ENCODE peak calls at places on chromosomes 12 and 14, in nine cellular contexts. One of them, this sample, is unnamed.

GRCh38 chr12:116697305-116698130 is 40.4 kb downstream of the SPRING1 start:
- DNase-seq in HCT116: peak
- DNase-seq in dorsolateral prefrontal cortex: no peak
- DNase-seq in right atrium auricular region: no peak
- DNase-seq in fibroblast of pulmonary artery: no peak
- DNase-seq in esophagus squamous epithelium: no peak
- DNase-seq in Peyer's patch: no peak
- DNase-seq in HFF-Myc: no peak
- DNase-seq in AG09319: no peak
- DNase-seq in this sample: no peak

GRCh38 chr14:68733086-68733621 is 59.7 kb downstream of the ZFP36L1 start:
- DNase-seq in AG09319: no peak
- DNase-seq in right atrium auricular region: no peak
- DNase-seq in fibroblast of pulmonary artery: peak
- DNase-seq in HFF-Myc: no peak
- DNase-seq in HCT116: no peak
- DNase-seq in esophagus squamous epithelium: no peak
- DNase-seq in dorsolateral prefrontal cortex: peak
- DNase-seq in Peyer's patch: no peak
- DNase-seq in this sample: peak

GRCh38 chr12:105060715-105061378 is 23.4 kb downstream of the ALDH1L2 start:
- DNase-seq in fibroblast of pulmonary artery: no peak
- DNase-seq in esophagus squamous epithelium: no peak
- DNase-seq in right atrium auricular region: no peak
- DNase-seq in Peyer's patch: no peak
- DNase-seq in HCT116: peak
- DNase-seq in dorsolateral prefrontal cortex: no peak
- DNase-seq in HFF-Myc: no peak
- DNase-seq in AG09319: no peak
- DNase-seq in this sample: no peak

GRCh38 chr12:100141666-100141997 is 1.0 kb downstream of the BLTP3B start:
- DNase-seq in HFF-Myc: peak
- DNase-seq in right atrium auricular region: no peak
- DNase-seq in fibroblast of pulmonary artery: peak
- DNase-seq in HCT116: peak
- DNase-seq in dorsolateral prefrontal cortex: no peak
- DNase-seq in esophagus squamous epithelium: no peak
- DNase-seq in Peyer's patch: no peak
- DNase-seq in AG09319: peak
- DNase-seq in this sample: peak

GRCh38 chr14:106694638-106695393 is 1168.4 kb downstream of the TMEM121 start:
- DNase-seq in right atrium auricular region: no peak
- DNase-seq in HCT116: no peak
- DNase-seq in Peyer's patch: peak
- DNase-seq in esophagus squamous epithelium: no peak
- DNase-seq in AG09319: no peak
- DNase-seq in dorsolateral prefrontal cortex: no peak
- DNase-seq in HFF-Myc: no peak
- DNase-seq in fibroblast of pulmonary artery: no peak
- DNase-seq in this sample: no peak

GRCh38 chr14:29390046-29390841 is 537.4 kb downstream of the PRKD1 start:
- DNase-seq in AG09319: no peak
- DNase-seq in esophagus squamous epithelium: no peak
- DNase-seq in Peyer's patch: no peak
- DNase-seq in HCT116: no peak
- DNase-seq in dorsolateral prefrontal cortex: no peak
- DNase-seq in HFF-Myc: no peak
- DNase-seq in right atrium auricular region: no peak
- DNase-seq in fibroblast of pulmonary artery: no peak
- DNase-seq in this sample: no peak

GRCh38 chr14:97442363-97442762 is 645.2 kb downstream of the VRK1 start:
- DNase-seq in AG09319: no peak
- DNase-seq in Peyer's patch: no peak
- DNase-seq in esophagus squamous epithelium: no peak
- DNase-seq in HFF-Myc: no peak
- DNase-seq in right atrium auricular region: no peak
- DNase-seq in HCT116: no peak
- DNase-seq in dorsolateral prefrontal cortex: no peak
- DNase-seq in fibroblast of pulmonary artery: no peak
- DNase-seq in this sample: no peak

GRCh38 chr14:30034049-30034635 is 106.5 kb upstream of the PRKD1 start:
- DNase-seq in fibroblast of pulmonary artery: no peak
- DNase-seq in HCT116: no peak
- DNase-seq in dorsolateral prefrontal cortex: no peak
- DNase-seq in Peyer's patch: no peak
- DNase-seq in HFF-Myc: peak
- DNase-seq in right atrium auricular region: no peak
- DNase-seq in esophagus squamous epithelium: no peak
- DNase-seq in AG09319: no peak
- DNase-seq in this sample: no peak

GRCh38 chr12:64036414-64036813 is 185.7 kb downstream of the KICS2 start:
- DNase-seq in HCT116: no peak
- DNase-seq in esophagus squamous epithelium: no peak
- DNase-seq in Peyer's patch: no peak
- DNase-seq in right atrium auricular region: no peak
- DNase-seq in dorsolateral prefrontal cortex: no peak
- DNase-seq in AG09319: no peak
- DNase-seq in HFF-Myc: no peak
- DNase-seq in fibroblast of pulmonary artery: no peak
- DNase-seq in this sample: no peak

DNA sequence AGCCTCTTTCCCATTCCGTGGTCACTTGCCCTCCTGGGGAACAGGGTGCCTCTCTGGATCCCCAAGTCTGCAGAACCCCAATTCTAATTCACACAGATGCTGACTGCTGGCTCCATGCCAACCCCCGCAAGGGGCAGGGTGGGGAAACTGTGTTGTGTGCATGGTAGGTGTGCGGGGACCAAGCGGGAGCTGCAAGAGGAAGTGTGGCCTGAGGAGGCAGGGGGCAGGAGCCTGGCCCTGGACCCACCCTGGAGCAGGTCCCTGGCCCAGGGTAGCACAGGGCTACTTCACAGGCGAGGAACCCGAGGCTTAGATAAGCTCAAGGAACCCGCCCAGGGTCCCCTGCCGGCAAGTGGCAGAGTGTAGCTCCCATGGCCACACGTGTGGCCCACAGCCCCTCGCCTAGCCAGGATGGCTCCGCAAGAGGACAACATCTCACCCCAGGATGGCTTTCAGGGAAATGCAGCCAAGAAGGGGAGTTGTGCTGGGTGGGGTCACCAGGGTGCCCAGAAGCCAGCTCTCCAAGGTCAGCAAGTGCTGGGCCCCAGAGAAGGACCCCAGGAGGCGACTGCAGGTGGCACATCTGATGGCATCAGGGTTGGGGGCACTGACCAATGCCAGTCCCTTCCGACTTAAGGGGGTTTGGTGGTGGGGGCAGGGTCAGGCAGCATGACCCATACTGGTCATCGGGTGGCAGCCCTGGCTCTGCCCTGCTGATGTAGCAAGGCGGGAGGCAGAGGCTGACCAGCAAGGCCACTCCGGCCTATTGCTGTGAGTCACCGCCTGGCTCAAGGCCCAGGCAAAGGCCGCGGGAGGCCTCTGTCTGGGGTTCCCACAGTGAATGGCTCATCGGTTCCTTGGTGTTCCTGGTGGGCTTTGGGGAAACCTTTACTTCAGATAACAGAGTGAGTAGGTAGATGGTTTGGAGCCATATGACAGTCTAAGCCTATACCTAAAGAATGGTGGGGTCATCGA is 37.3 kb upstream of the EML1 start:
- DNase-seq in right atrium auricular region: peak
- DNase-seq in dorsolateral prefrontal cortex: peak
- DNase-seq in AG09319: peak
- DNase-seq in fibroblast of pulmonary artery: peak
- DNase-seq in esophagus squamous epithelium: no peak
- DNase-seq in HCT116: no peak
- DNase-seq in Peyer's patch: peak
- DNase-seq in HFF-Myc: no peak
- DNase-seq in this sample: peak
- TF ChIP-seq CTCF in right atrium auricular region: no peak
- TF ChIP-seq CTCF in dorsolateral prefrontal cortex: no peak
- TF ChIP-seq CTCF in AG09319: no peak
- TF ChIP-seq CTCF in fibroblast of pulmonary artery: no peak
- TF ChIP-seq CTCF in esophagus squamous epithelium: no peak
- TF ChIP-seq CTCF in HCT116: no peak
- TF ChIP-seq CTCF in Peyer's patch: no peak
- TF ChIP-seq CTCF in HFF-Myc: no peak
- TF ChIP-seq CTCF in this sample: no peak

GRCh38 chr12:98572010-98572409 is 21.5 kb upstream of the SLC25A3 start:
- DNase-seq in esophagus squamous epithelium: no peak
- DNase-seq in HCT116: no peak
- DNase-seq in dorsolateral prefrontal cortex: no peak
- DNase-seq in HFF-Myc: no peak
- DNase-seq in Peyer's patch: no peak
- DNase-seq in fibroblast of pulmonary artery: peak
- DNase-seq in right atrium auricular region: no peak
- DNase-seq in AG09319: no peak
- DNase-seq in this sample: no peak
- TF ChIP-seq CTCF in esophagus squamous epithelium: no peak
- TF ChIP-seq CTCF in HCT116: peak
- TF ChIP-seq CTCF in dorsolateral prefrontal cortex: no peak
- TF ChIP-seq CTCF in HFF-Myc: peak
- TF ChIP-seq CTCF in Peyer's patch: no peak
- TF ChIP-seq CTCF in fibroblast of pulmonary artery: peak
- TF ChIP-seq CTCF in right atrium auricular region: peak
- TF ChIP-seq CTCF in AG09319: peak
- TF ChIP-seq CTCF in this sample: peak

GRCh38 chr12:52381206-52381605 is 4.2 kb downstream of the KRT84 start:
- DNase-seq in HCT116: no peak
- DNase-seq in fibroblast of pulmonary artery: no peak
- DNase-seq in AG09319: no peak
- DNase-seq in right atrium auricular region: no peak
- DNase-seq in Peyer's patch: no peak
- DNase-seq in dorsolateral prefrontal cortex: no peak
- DNase-seq in esophagus squamous epithelium: no peak
- DNase-seq in HFF-Myc: no peak
- DNase-seq in this sample: no peak

GRCh38 chr12:52382854-52383253 is 2.6 kb downstream of the KRT84 start:
- DNase-seq in HCT116: no peak
- DNase-seq in AG09319: no peak
- DNase-seq in esophagus squamous epithelium: no peak
- DNase-seq in right atrium auricular region: no peak
- DNase-seq in fibroblast of pulmonary artery: no peak
- DNase-seq in Peyer's patch: no peak
- DNase-seq in dorsolateral prefrontal cortex: no peak
- DNase-seq in HFF-Myc: no peak
- DNase-seq in this sample: no peak

GRCh38 chr12:52378091-52378490 is 7.4 kb downstream of the KRT84 start:
- DNase-seq in fibroblast of pulmonary artery: no peak
- DNase-seq in HCT116: no peak
- DNase-seq in AG09319: no peak
- DNase-seq in right atrium auricular region: no peak
- DNase-seq in HFF-Myc: no peak
- DNase-seq in esophagus squamous epithelium: no peak
- DNase-seq in dorsolateral prefrontal cortex: no peak
- DNase-seq in Peyer's patch: no peak
- DNase-seq in this sample: no peak

GRCh38 chr12:52379536-52379935 is 5.9 kb downstream of the KRT84 start:
- DNase-seq in Peyer's patch: no peak
- DNase-seq in fibroblast of pulmonary artery: no peak
- DNase-seq in right atrium auricular region: no peak
- DNase-seq in esophagus squamous epithelium: no peak
- DNase-seq in HFF-Myc: no peak
- DNase-seq in HCT116: no peak
- DNase-seq in AG09319: no peak
- DNase-seq in dorsolateral prefrontal cortex: no peak
- DNase-seq in this sample: no peak

GRCh38 chr12:52380271-52380694 is 5.2 kb downstream of the KRT84 start:
- DNase-seq in dorsolateral prefrontal cortex: peak
- DNase-seq in right atrium auricular region: no peak
- DNase-seq in AG09319: no peak
- DNase-seq in Peyer's patch: peak
- DNase-seq in HCT116: no peak
- DNase-seq in esophagus squamous epithelium: no peak
- DNase-seq in fibroblast of pulmonary artery: peak
- DNase-seq in HFF-Myc: no peak
- DNase-seq in this sample: peak
- TF ChIP-seq CTCF in dorsolateral prefrontal cortex: peak
- TF ChIP-seq CTCF in right atrium auricular region: peak
- TF ChIP-seq CTCF in AG09319: peak
- TF ChIP-seq CTCF in Peyer's patch: no peak
- TF ChIP-seq CTCF in HCT116: peak
- TF ChIP-seq CTCF in esophagus squamous epithelium: peak
- TF ChIP-seq CTCF in fibroblast of pulmonary artery: peak
- TF ChIP-seq CTCF in HFF-Myc: peak
- TF ChIP-seq CTCF in this sample: peak

GRCh38 chr12:6273931-6274687 is 36.4 kb upstream of the PLEKHG6 start:
- DNase-seq in Peyer's patch: peak
- DNase-seq in AG09319: no peak
- DNase-seq in HCT116: no peak
- DNase-seq in dorsolateral prefrontal cortex: no peak
- DNase-seq in fibroblast of pulmonary artery: peak
- DNase-seq in right atrium auricular region: no peak
- DNase-seq in HFF-Myc: no peak
- DNase-seq in esophagus squamous epithelium: no peak
- DNase-seq in this sample: no peak

GRCh38 chr12:6271281-6271680 is 39.2 kb upstream of the PLEKHG6 start:
- DNase-seq in dorsolateral prefrontal cortex: no peak
- DNase-seq in HCT116: no peak
- DNase-seq in right atrium auricular region: no peak
- DNase-seq in esophagus squamous epithelium: no peak
- DNase-seq in HFF-Myc: no peak
- DNase-seq in fibroblast of pulmonary artery: no peak
- DNase-seq in Peyer's patch: peak
- DNase-seq in AG09319: no peak
- DNase-seq in this sample: no peak

GRCh38 chr12:6272300-6273208 is 37.9 kb upstream of the PLEKHG6 start:
- DNase-seq in dorsolateral prefrontal cortex: no peak
- DNase-seq in HFF-Myc: no peak
- DNase-seq in Peyer's patch: peak
- DNase-seq in fibroblast of pulmonary artery: no peak
- DNase-seq in esophagus squamous epithelium: no peak
- DNase-seq in right atrium auricular region: no peak
- DNase-seq in AG09319: no peak
- DNase-seq in HCT116: peak
- DNase-seq in this sample: no peak

GRCh38 chr12:6275609-6276246 is 34.8 kb upstream of the PLEKHG6 start:
- DNase-seq in right atrium auricular region: no peak
- DNase-seq in esophagus squamous epithelium: no peak
- DNase-seq in HCT116: no peak
- DNase-seq in AG09319: no peak
- DNase-seq in fibroblast of pulmonary artery: no peak
- DNase-seq in Peyer's patch: peak
- DNase-seq in HFF-Myc: no peak
- DNase-seq in dorsolateral prefrontal cortex: no peak
- DNase-seq in this sample: no peak

DNA sequence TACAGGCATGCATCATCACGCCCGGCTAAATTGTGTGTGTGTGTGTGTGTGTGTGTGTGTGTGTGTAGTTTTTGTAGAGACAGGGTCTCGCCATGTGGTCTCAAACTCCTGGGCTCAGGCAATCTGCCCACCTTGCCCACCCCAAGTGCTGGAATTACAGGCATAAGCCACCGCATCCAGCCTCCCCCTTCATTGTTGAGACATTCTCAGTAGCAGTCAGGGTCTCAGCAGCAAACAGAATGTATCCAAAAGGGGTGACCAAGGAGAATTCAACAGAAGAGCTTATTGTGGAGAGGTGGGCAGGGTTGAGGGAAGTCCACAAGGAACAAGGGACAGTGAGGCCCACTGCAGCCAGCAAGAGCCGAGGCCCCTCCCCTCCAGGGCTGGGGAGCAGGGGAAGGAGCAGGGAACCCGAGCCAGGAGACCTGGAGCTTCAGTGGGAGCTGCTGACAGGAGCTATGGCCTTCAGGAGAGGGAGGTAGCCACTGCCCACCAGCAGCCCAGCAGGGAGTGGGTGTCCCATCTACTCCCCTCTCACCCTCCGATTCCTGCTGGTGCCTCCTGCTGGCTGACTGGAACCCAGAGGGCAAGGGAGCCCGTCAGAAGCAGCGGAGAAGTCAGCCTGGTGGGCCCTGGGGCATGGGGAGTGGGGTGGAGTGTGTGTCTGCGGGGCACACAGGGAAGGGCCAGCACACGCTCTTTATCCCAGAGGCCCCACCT is 37.1 kb upstream of the PLEKHG6 start:
- DNase-seq in esophagus squamous epithelium: no peak
- DNase-seq in Peyer's patch: peak
- DNase-seq in AG09319: no peak
- DNase-seq in dorsolateral prefrontal cortex: no peak
- DNase-seq in HFF-Myc: no peak
- DNase-seq in fibroblast of pulmonary artery: no peak
- DNase-seq in HCT116: no peak
- DNase-seq in right atrium auricular region: no peak
- DNase-seq in this sample: no peak
- TF ChIP-seq CTCF in esophagus squamous epithelium: no peak
- TF ChIP-seq CTCF in Peyer's patch: no peak
- TF ChIP-seq CTCF in AG09319: no peak
- TF ChIP-seq CTCF in dorsolateral prefrontal cortex: no peak
- TF ChIP-seq CTCF in HFF-Myc: no peak
- TF ChIP-seq CTCF in fibroblast of pulmonary artery: peak
- TF ChIP-seq CTCF in HCT116: peak
- TF ChIP-seq CTCF in right atrium auricular region: no peak
- TF ChIP-seq CTCF in this sample: no peak